ENCODE peak calls at places on chromosomes 12 and 14, in four cellular contexts. One of them, this sample, is unnamed.

GRCh38 chr12:77049767-77050353 is 15.5 kb downstream of the E2F7 start:
- DNase-seq in body of pancreas: no peak
- DNase-seq in AG10803: peak; percentile 72
- DNase-seq in mammary epithelial cell: peak; percentile 52
- DNase-seq in this sample: peak; percentile 81

GRCh38 chr12:94100254-94100653 is 48.1 kb upstream of the PLXNC1 start:
- DNase-seq in body of pancreas: no peak
- DNase-seq in AG10803: peak; percentile 9
- DNase-seq in mammary epithelial cell: peak; percentile 78
- DNase-seq in this sample: peak; percentile 21

GRCh38 chr14:105475269-105475915 is 771 bp downstream of the CRIP2 start:
- DNase-seq in body of pancreas: no peak
- DNase-seq in AG10803: no peak
- DNase-seq in mammary epithelial cell: peak; percentile 57
- DNase-seq in this sample: peak; percentile 22

GRCh38 chr12:49518914-49519573 is 19.8 kb upstream of the KCNH3 start:
- DNase-seq in body of pancreas: no peak
- DNase-seq in AG10803: no peak
- DNase-seq in mammary epithelial cell: no peak
- DNase-seq in this sample: peak; percentile 51

GRCh38 chr12:18382486-18382885 is 121.2 kb downstream of the PIK3C2G start:
- DNase-seq in body of pancreas: no peak
- DNase-seq in AG10803: peak; percentile 86
- DNase-seq in mammary epithelial cell: no peak
- DNase-seq in this sample: peak; percentile 77

GRCh38 chr12:34286934-34287333 is 264.6 kb downstream of the ALG10 start:
- DNase-seq in body of pancreas: no peak
- DNase-seq in AG10803: no peak
- DNase-seq in mammary epithelial cell: no peak
- DNase-seq in this sample: no peak

GRCh38 chr14:21098892-21099595 is 589 bp upstream of the ZNF219 start:
- DNase-seq in body of pancreas: no peak
- DNase-seq in AG10803: no peak
- DNase-seq in mammary epithelial cell: no peak
- DNase-seq in this sample: no peak

GRCh38 chr12:78185109-78185508 is 354.4 kb downstream of the NAV3 start:
- DNase-seq in body of pancreas: no peak
- DNase-seq in AG10803: peak; percentile 43
- DNase-seq in mammary epithelial cell: peak; percentile 66
- DNase-seq in this sample: peak; percentile 48

GRCh38 chr12:117118838-117119591 is 19.8 kb upstream of the TESC start:
- DNase-seq in body of pancreas: no peak
- DNase-seq in AG10803: no peak
- DNase-seq in mammary epithelial cell: no peak
- DNase-seq in this sample: no peak

GRCh38 chr14:61573748-61574513 is 121.4 kb upstream of the HIF1A start:
- DNase-seq in body of pancreas: no peak
- DNase-seq in AG10803: peak; percentile 71
- DNase-seq in mammary epithelial cell: peak; percentile 93
- DNase-seq in this sample: peak; percentile 78

GRCh38 chr12:26666286-26666685 is 166.7 kb downstream of the ITPR2 start:
- DNase-seq in body of pancreas: no peak
- DNase-seq in AG10803: peak; percentile 51
- DNase-seq in mammary epithelial cell: no peak
- DNase-seq in this sample: no peak

GRCh38 chr12:54160807-54161480 is 27.8 kb downstream of the SMUG1 start:
- DNase-seq in body of pancreas: no peak
- DNase-seq in AG10803: no peak
- DNase-seq in mammary epithelial cell: no peak
- DNase-seq in this sample: no peak

DNA sequence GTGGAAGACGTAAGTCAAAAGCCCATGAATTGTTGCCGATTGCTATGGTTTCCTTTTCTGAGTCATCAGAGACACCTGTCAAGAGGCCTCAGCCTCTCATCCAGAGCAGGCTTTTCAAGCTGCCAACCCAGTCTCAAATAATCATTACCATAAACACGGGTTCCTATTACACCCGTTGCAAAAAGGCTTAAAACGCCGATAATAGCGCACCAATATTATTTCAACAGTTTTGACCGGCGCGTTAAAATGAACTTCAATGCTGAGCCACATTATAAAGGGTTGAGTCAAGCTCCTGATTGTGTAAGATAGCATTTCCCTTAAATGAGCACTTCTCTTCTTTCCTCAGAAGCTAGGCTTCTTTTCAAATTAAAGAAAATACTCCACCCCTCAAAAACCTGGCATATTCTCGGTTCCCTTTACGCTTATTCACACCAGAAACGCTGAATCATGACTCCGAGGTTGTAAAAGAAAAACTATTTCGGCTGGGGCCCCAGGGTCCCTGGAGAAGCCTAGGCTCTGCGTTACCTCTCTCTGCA is 1.4 kb downstream of the TMTC1 start:
- DNase-seq in body of pancreas: peak; percentile 15
- DNase-seq in AG10803: peak; percentile 42
- DNase-seq in mammary epithelial cell: peak; percentile 77
- DNase-seq in this sample: peak; percentile 89
- H3K4me3 ChIP-seq in body of pancreas: no peak overlapping the region
- H3K4me3 ChIP-seq in AG10803: peak overlapping the region; percentile 12
- H3K4me3 ChIP-seq in mammary epithelial cell: peak overlapping the region; percentile 95
- H3K4me3 ChIP-seq in this sample: peak overlapping the region; percentile 65

DNA sequence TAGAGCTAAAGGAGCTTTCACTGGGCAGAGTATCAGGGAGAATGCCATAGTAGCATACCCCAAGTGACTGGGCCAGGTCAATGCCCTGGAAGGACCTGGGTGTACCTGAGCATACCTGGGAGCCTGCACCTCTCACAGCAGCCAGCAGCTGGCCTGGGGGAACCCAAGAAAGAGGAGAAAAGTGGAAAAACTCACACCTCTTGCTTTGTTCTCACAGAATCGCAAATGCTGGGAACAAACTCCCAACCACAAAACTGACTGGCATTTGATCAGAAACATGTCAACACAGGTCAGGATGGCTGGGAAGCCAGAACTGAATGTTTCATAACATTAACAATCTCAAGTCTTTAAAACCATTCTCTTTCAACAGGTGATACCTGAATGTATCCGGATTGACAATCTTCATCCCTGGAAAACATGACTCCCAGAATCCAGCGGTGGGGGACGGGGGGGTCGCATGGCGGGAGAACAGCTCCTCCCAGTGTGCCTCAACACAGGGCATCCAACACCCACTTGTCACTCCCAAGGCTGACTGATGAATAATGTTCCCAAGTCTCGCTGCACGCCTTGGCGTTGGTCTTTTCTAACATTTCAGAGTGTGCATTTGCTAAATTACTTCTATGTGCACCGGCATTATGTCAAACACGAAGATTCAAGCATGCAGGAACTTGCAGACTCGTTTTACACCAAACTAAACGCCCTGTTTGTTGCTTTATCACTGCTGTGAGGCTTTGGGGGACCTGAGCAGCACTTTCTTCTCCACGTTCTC is 7.9 kb downstream of the FOXN3 start:
- DNase-seq in body of pancreas: no peak
- DNase-seq in AG10803: no peak
- DNase-seq in mammary epithelial cell: peak; percentile 85
- DNase-seq in this sample: no peak
- TF ChIP-seq CTCF in body of pancreas: no peak
- TF ChIP-seq CTCF in AG10803: no peak
- TF ChIP-seq CTCF in mammary epithelial cell: no peak
- TF ChIP-seq CTCF in this sample: no peak

DNA sequence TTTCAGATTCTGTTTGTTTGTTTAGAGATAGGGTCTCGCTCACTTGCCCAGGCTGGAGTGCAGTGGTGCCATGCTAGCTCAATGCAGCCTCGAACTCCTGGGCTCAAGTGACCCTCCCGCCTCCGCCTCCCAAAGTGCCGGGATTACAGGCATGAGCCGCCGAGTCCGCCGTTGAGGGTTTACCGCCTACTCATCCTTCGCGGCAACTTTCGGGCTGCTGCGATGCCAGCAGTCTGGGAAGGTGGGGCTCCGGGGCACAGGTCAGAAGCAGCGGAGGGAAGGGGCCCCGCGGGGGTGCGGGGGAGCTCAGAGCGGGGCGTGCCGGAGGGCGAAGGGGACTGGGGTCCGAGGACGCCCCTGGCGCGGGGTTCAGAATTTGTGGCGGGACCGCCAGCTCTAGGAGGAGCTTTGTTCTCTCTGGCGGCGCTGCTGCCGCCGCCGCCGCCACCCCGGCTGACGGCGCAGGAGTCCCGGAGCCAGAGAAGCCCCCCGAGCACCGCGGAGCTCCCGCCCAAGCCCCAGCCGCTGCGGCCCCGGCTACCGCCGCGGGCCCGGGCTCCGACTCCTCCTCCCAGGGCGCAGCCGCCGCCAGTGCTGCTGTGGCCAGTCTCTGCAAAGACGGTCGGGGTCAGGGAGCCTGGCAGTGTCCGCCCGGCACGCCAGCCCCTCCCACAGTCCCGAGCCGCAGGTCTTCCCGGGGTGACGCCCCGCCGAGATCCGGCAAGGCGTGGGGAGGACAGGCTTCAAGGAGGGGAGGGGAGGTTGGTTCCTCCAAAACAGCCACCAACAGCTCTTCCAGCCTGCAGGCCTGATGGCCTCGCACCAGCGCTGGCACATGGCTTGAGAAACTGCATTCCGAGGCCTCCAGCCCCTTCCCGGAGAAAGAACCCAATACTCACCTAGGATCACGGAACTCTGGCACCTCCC is 10.9 kb upstream of the KRT77 start:
- DNase-seq in body of pancreas: no peak
- DNase-seq in AG10803: no peak
- DNase-seq in mammary epithelial cell: no peak
- DNase-seq in this sample: no peak
- H3K4me3 ChIP-seq in body of pancreas: no peak overlapping the region
- H3K4me3 ChIP-seq in AG10803: no peak overlapping the region
- H3K4me3 ChIP-seq in mammary epithelial cell: no peak overlapping the region
- H3K4me3 ChIP-seq in this sample: no peak overlapping the region

GRCh38 chr12:114131824-114132223 is 165.7 kb upstream of the RBM19 start:
- DNase-seq in body of pancreas: no peak
- DNase-seq in AG10803: no peak
- DNase-seq in mammary epithelial cell: no peak
- DNase-seq in this sample: no peak
- TF ChIP-seq CTCF in body of pancreas: no peak
- TF ChIP-seq CTCF in AG10803: peak; percentile 33
- TF ChIP-seq CTCF in mammary epithelial cell: no peak
- TF ChIP-seq CTCF in this sample: no peak

DNA sequence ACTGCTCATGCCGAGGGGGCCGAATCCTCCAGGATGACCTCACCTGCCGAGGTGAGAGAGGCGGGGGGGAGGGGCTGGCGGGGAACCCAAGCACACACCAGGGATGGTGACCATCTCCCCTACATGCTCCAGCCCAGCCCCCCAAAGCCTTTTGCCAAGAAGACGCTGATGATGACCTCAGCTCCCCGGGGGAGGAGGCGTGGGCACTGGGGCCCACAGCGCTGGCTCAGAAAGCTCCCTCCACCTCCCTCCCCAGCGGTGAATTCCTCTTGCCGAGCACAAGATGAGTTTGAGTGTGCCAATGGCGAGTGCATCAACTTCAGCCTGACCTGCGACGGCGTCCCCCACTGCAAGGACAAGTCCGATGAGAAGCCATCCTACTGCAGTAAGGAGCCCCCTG is 23.7 kb upstream of the NXPH4 start:
- DNase-seq in body of pancreas: no peak
- DNase-seq in AG10803: no peak
- DNase-seq in mammary epithelial cell: no peak
- DNase-seq in this sample: no peak
- H3K4me3 ChIP-seq in body of pancreas: no peak overlapping the region
- H3K4me3 ChIP-seq in AG10803: no peak overlapping the region
- H3K4me3 ChIP-seq in mammary epithelial cell: no peak overlapping the region
- H3K4me3 ChIP-seq in this sample: no peak overlapping the region

GRCh38 chr12:40105515-40106201 is at the start of gene SLC2A13:
- DNase-seq in body of pancreas: peak; percentile 81
- DNase-seq in AG10803: peak; percentile 65
- DNase-seq in mammary epithelial cell: peak; percentile 68
- DNase-seq in this sample: peak; percentile 56

GRCh38 chr12:40104461-40105264 is 1.2 kb downstream of the SLC2A13 start:
- DNase-seq in body of pancreas: no peak
- DNase-seq in AG10803: no peak
- DNase-seq in mammary epithelial cell: peak; percentile 1
- DNase-seq in this sample: peak; percentile 6

GRCh38 chr12:40106655-40107054 is 774 bp upstream of the SLC2A13 start:
- DNase-seq in body of pancreas: no peak
- DNase-seq in AG10803: no peak
- DNase-seq in mammary epithelial cell: no peak
- DNase-seq in this sample: peak; percentile 3

GRCh38 chr12:40106202-40106533 is 287 bp upstream of the SLC2A13 start:
- DNase-seq in body of pancreas: no peak
- DNase-seq in AG10803: no peak
- DNase-seq in mammary epithelial cell: no peak
- DNase-seq in this sample: no peak

DNA sequence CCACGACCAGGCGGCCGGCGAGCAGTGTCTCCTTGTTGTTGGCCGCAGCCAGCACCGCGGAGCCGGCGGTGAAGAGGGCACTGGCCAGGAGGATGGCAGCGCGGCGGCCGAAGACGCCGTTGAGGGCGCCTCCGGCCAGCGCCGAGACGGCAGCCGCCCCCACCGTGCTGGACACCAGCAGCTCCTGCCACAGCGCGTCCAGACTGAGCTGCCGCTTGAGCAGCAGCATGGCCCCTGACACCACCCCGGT is 691 bp downstream of the SLC2A13 start:
- DNase-seq in body of pancreas: no peak
- DNase-seq in AG10803: peak; percentile 27
- DNase-seq in mammary epithelial cell: no peak
- DNase-seq in this sample: peak; percentile 20
- TF ChIP-seq CTCF in body of pancreas: no peak
- TF ChIP-seq CTCF in AG10803: no peak
- TF ChIP-seq CTCF in mammary epithelial cell: no peak
- TF ChIP-seq CTCF in this sample: no peak

GRCh38 chr14:92651106-92651792 is 97.2 kb downstream of the LGMN start:
- DNase-seq in body of pancreas: no peak
- DNase-seq in AG10803: no peak
- DNase-seq in mammary epithelial cell: no peak
- DNase-seq in this sample: no peak
- H3K4me3 ChIP-seq in body of pancreas: no peak overlapping the region
- H3K4me3 ChIP-seq in AG10803: no peak overlapping the region
- H3K4me3 ChIP-seq in mammary epithelial cell: no peak overlapping the region
- H3K4me3 ChIP-seq in this sample: no peak overlapping the region